ENCODE peak calls at places on chromosome 9, in eight cellular contexts. T is lower lobe of right lung, F is heart right ventricle, V is tibial nerve, S is body of pancreas, E is endodermal cell, Y is PC-9, K is IMR-90. P is an unnamed sample. For H3K4me1, the result is how much of the 10 kb centered on the place peaks cover.

GRCh38 chr9:87685871-87686519 is 39.9 kb upstream of the CTSL start:
- DNase-seq in T (peak), F (no peak), V (no peak), S (peak), E (peak), Y (no peak), K (peak), P (no peak)

GRCh38 chr9:35161713-35162604 is at the start of gene UNC13B:
- DNase-seq in T (peak), F (peak), V (peak), S (peak), E (peak), Y (peak), K (peak), P (peak)

GRCh38 chr9:20387062-20387461 is 235.2 kb downstream of the MLLT3 start:
- DNase-seq in T (no peak), F (no peak), V (no peak), S (no peak), E (no peak), Y (no peak), K (no peak), P (no peak)

GRCh38 chr9:137422668-137423000 is 328 bp downstream of the EXD3 start:
- DNase-seq in T (peak), F (no peak), V (no peak), S (no peak), E (peak), Y (peak), K (no peak), P (no peak)

GRCh38 chr9:99565203-99565602 is 256.5 kb upstream of the NR4A3 start:
- DNase-seq in T (no peak), F (peak), V (no peak), S (no peak), E (no peak), Y (no peak), K (no peak), P (no peak)

GRCh38 chr9:137972355-137972987 is 94.9 kb downstream of the CACNA1B start:
- DNase-seq in T (peak), F (no peak), V (no peak), S (no peak), E (peak), Y (no peak), K (no peak), P (no peak)

GRCh38 chr9:111896942-111897830 is 572 bp downstream of the UGCG start:
- DNase-seq in T (peak), F (peak), V (peak), S (peak), E (peak), Y (peak), K (no peak), P (no peak)

GRCh38 chr9:105306533-105307140 is 62.2 kb downstream of the SLC44A1 start:
- DNase-seq in T (no peak), F (no peak), V (no peak), S (no peak), E (no peak), Y (no peak), K (no peak), P (no peak)

GRCh38 chr9:70127036-70127435 is 83.4 kb downstream of the MAMDC2 start:
- DNase-seq in T (no peak), F (no peak), V (no peak), S (no peak), E (no peak), Y (no peak), K (no peak), P (no peak)
- H3K4me1 ChIP-seq in T (under half), F (under half), V (under half), S (half or more), E (under half), Y (under half), K (under half), P (under half)

DNA sequence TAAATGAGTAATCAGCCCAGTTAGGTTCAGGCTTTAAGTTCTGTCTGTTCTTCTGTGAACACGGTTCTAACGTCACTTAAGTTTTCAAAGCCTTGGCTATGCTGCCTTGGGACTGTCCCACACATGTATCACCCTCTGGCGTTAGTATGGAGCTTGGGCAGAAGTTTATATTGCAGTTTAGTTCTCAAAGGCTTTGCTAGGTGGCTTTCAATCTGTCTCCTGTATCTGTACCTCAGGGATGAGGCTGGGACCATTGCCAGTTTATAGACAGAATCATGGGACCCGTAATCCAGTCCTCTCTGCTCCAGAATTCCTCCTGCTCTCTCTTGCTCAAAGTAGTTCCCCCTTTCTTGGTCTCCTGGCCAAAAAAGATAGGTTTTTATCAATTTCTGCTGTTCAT is 12.1 kb downstream of the C9orf40 start:
- DNase-seq in T (no peak), F (no peak), V (no peak), S (no peak), E (no peak), Y (no peak), K (peak), P (no peak)
- TF ChIP-seq CTCF in T (no peak), F (no peak), V (no peak), S (no peak), E (peak), Y (peak), K (no peak), P (no peak)

GRCh38 chr9:92727716-92728700 is 36.6 kb downstream of the BICD2 start:
- DNase-seq in T (no peak), F (no peak), V (no peak), S (no peak), E (peak), Y (no peak), K (no peak), P (no peak)
- H3K27ac ChIP-seq in T (no peak), F (no peak), V (no peak), S (no peak), E (no peak), Y (no peak), K (no peak), P (no peak)

DNA sequence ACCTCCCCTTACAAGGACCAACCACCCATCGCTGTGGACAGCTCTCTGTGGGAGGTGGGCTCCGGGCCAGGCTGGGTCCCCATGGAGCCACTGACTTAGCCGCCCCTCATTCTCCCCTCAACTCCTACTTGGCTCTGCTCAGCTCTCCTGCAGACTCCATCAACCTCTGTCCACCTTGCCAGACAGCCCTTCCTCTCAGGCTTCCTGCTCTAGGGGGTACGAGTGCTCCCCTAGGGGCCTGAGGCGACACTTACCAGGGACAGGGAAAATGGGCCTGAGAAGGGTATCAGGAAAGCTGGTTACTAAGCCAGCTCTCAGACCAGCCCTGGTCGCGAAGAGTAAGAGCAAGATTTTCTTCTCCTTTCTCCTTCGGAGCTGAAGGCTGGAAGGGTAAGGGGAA is 43.9 kb downstream of the SHB start:
- DNase-seq in T (no peak), F (no peak), V (no peak), S (no peak), E (no peak), Y (no peak), K (no peak), P (no peak)
- H3K4me1 ChIP-seq in T (half or more), F (half or more), V (half or more), S (half or more), E (under half), Y (half or more), K (half or more), P (half or more)

GRCh38 chr9:37390759-37391158 is 31.7 kb upstream of the GRHPR start:
- DNase-seq in T (no peak), F (no peak), V (no peak), S (peak), E (peak), Y (peak), K (no peak), P (no peak)
- TF ChIP-seq CTCF in T (peak), F (no peak), V (no peak), S (peak), E (peak), Y (peak), K (peak), P (no peak)

DNA sequence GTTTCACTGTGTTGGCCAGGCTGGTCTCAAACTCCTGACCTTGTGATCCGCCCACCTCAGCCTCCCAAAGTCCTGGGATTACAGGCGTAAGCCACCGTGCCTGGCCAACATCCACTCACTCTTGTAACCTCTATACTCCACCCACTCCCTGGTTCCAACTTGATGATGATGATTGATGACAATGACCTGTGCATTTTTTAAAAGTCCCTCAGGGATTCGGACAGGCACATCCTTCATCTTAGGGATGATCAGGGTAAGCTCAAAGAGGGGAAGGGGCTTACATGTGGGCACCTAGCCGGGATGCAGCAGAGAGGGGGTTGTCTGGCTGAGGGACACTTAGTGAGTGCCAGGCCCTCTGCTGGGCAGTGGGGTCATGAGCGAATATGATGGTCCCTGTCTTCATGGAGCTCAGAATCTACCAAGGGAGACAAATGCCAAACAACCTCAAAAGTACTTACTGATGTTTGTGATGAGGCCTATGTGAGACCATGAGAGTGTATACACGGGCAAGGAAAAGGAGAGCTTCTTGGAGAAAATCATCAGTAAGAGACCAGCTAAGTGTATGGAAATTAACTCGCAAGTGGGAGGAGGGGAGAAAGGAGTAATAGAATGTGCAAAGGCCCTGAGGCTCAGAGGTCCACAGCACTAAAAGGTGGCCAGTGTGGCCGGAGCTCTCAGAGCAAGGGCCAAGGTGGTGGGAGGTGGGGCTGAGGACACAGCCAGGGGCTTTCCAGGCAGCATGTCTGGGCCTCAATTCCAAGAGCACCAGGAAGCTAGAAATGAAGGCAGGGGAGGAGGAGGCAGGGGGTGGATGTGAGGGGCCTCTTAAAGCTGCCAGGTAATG is 27.4 kb downstream of the LHX2 start:
- DNase-seq in T (no peak), F (no peak), V (no peak), S (no peak), E (no peak), Y (no peak), K (no peak), P (no peak)
- H3K27ac ChIP-seq in T (no peak), F (no peak), V (no peak), S (no peak), E (no peak), Y (no peak), K (no peak), P (no peak)

P was measured in esophagus squamous epithelium.